ENCODE peak calls at places on chromosomes 6 and 20, in six cellular contexts. One of them, this sample, is unnamed.
A peak's percentile ranks its signal among the peaks of the same experiment; 100 is the strongest.

GRCh38 chr6:170221052-170221752 is 69.7 kb downstream of the DLL1 start:
- DNase-seq in SJCRH30: no peak
- DNase-seq in neural progenitor cell: no peak
- DNase-seq in fibroblast of lung: no peak
- DNase-seq in neuronal stem cell: no peak
- DNase-seq in Karpas-422: no peak
- DNase-seq in this sample: no peak

GRCh38 chr6:6969761-6970223 is 138.0 kb upstream of the RREB1 start:
- DNase-seq in neural progenitor cell: no peak
- DNase-seq in Karpas-422: no peak
- DNase-seq in fibroblast of lung: no peak
- DNase-seq in neuronal stem cell: no peak
- DNase-seq in SJCRH30: no peak
- DNase-seq in this sample: no peak

GRCh38 chr6:44056392-44057237 is 70.6 kb downstream of the MRPL14 start:
- DNase-seq in neural progenitor cell: no peak
- DNase-seq in fibroblast of lung: peak; percentile 89
- DNase-seq in Karpas-422: no peak
- DNase-seq in neuronal stem cell: no peak
- DNase-seq in SJCRH30: no peak
- DNase-seq in this sample: no peak

GRCh38 chr6:3522561-3523287 is 65.9 kb upstream of the SLC22A23 start:
- DNase-seq in neural progenitor cell: no peak
- DNase-seq in fibroblast of lung: no peak
- DNase-seq in SJCRH30: no peak
- DNase-seq in Karpas-422: no peak
- DNase-seq in neuronal stem cell: no peak
- DNase-seq in this sample: peak; percentile 45

GRCh38 chr20:51326241-51326819 is 216.2 kb downstream of the NFATC2 start:
- DNase-seq in fibroblast of lung: peak; percentile 62
- DNase-seq in neuronal stem cell: peak; percentile 57
- DNase-seq in neural progenitor cell: peak; percentile 82
- DNase-seq in Karpas-422: peak; percentile 60
- DNase-seq in SJCRH30: peak; percentile 42
- DNase-seq in this sample: no peak

GRCh38 chr20:17612287-17612974 is 42.6 kb downstream of the DSTN start:
- DNase-seq in fibroblast of lung: peak; percentile 65
- DNase-seq in Karpas-422: no peak
- DNase-seq in neural progenitor cell: no peak
- DNase-seq in neuronal stem cell: no peak
- DNase-seq in SJCRH30: no peak
- DNase-seq in this sample: no peak

GRCh38 chr6:2731281-2731909 is 19.3 kb downstream of the MYLK4 start:
- DNase-seq in neuronal stem cell: no peak
- DNase-seq in fibroblast of lung: no peak
- DNase-seq in neural progenitor cell: no peak
- DNase-seq in SJCRH30: no peak
- DNase-seq in Karpas-422: no peak
- DNase-seq in this sample: no peak

GRCh38 chr20:52800734-52801627 is 171.2 kb upstream of the TSHZ2 start:
- DNase-seq in SJCRH30: no peak
- DNase-seq in neural progenitor cell: no peak
- DNase-seq in fibroblast of lung: no peak
- DNase-seq in neuronal stem cell: no peak
- DNase-seq in Karpas-422: no peak
- DNase-seq in this sample: no peak

GRCh38 chr6:48626421-48626820 is 515.4 kb upstream of the PTCHD4 start:
- DNase-seq in neural progenitor cell: no peak
- DNase-seq in Karpas-422: no peak
- DNase-seq in SJCRH30: no peak
- DNase-seq in neuronal stem cell: no peak
- DNase-seq in fibroblast of lung: no peak
- DNase-seq in this sample: no peak

GRCh38 chr6:116047173-116047933 is 13.3 kb downstream of the FRK start:
- DNase-seq in Karpas-422: no peak
- DNase-seq in neural progenitor cell: no peak
- DNase-seq in fibroblast of lung: no peak
- DNase-seq in neuronal stem cell: no peak
- DNase-seq in SJCRH30: no peak
- DNase-seq in this sample: no peak

GRCh38 chr6:77097940-77098339 is 365.4 kb downstream of the HTR1B start:
- DNase-seq in SJCRH30: no peak
- DNase-seq in neuronal stem cell: no peak
- DNase-seq in fibroblast of lung: no peak
- DNase-seq in Karpas-422: no peak
- DNase-seq in neural progenitor cell: no peak
- DNase-seq in this sample: no peak

GRCh38 chr6:139152088-139152891 is 17.4 kb downstream of the HECA start:
- DNase-seq in Karpas-422: no peak
- DNase-seq in neural progenitor cell: no peak
- DNase-seq in SJCRH30: peak; percentile 28
- DNase-seq in neuronal stem cell: no peak
- DNase-seq in fibroblast of lung: peak; percentile 67
- DNase-seq in this sample: no peak

GRCh38 chr6:135906542-135906941 is 55.0 kb downstream of the PDE7B start:
- DNase-seq in neuronal stem cell: no peak
- DNase-seq in fibroblast of lung: peak; percentile 43
- DNase-seq in Karpas-422: no peak
- DNase-seq in neural progenitor cell: no peak
- DNase-seq in SJCRH30: no peak
- DNase-seq in this sample: no peak

GRCh38 chr20:44188752-44189151 is 1.8 kb upstream of the JPH2 start:
- DNase-seq in Karpas-422: no peak
- DNase-seq in neural progenitor cell: no peak
- DNase-seq in neuronal stem cell: no peak
- DNase-seq in SJCRH30: no peak
- DNase-seq in fibroblast of lung: no peak
- DNase-seq in this sample: no peak

GRCh38 chr20:32674362-32674789 is 635 bp upstream of the C20orf203 start:
- DNase-seq in fibroblast of lung: peak; percentile 47
- DNase-seq in neural progenitor cell: peak; percentile 67
- DNase-seq in Karpas-422: peak; percentile 89
- DNase-seq in SJCRH30: peak; percentile 77
- DNase-seq in neuronal stem cell: no peak
- DNase-seq in this sample: no peak

GRCh38 chr6:96794980-96795379 is 42.3 kb downstream of the GPR63 start:
- DNase-seq in fibroblast of lung: peak; percentile 4
- DNase-seq in SJCRH30: no peak
- DNase-seq in neuronal stem cell: no peak
- DNase-seq in neural progenitor cell: peak; percentile 11
- DNase-seq in Karpas-422: no peak
- DNase-seq in this sample: no peak

GRCh38 chr6:143130928-143131327 is 70.2 kb downstream of the AIG1 start:
- DNase-seq in neural progenitor cell: no peak
- DNase-seq in SJCRH30: no peak
- DNase-seq in neuronal stem cell: no peak
- DNase-seq in fibroblast of lung: no peak
- DNase-seq in Karpas-422: no peak
- DNase-seq in this sample: no peak

GRCh38 chr6:46954819-46955520 is 33.2 kb upstream of the ADGRF5 start:
- DNase-seq in SJCRH30: peak; percentile 87
- DNase-seq in neural progenitor cell: no peak
- DNase-seq in neuronal stem cell: no peak
- DNase-seq in fibroblast of lung: no peak
- DNase-seq in Karpas-422: no peak
- DNase-seq in this sample: no peak

GRCh38 chr6:14986370-14986769 is 259.5 kb upstream of the JARID2 start:
- DNase-seq in neuronal stem cell: no peak
- DNase-seq in Karpas-422: no peak
- DNase-seq in fibroblast of lung: no peak
- DNase-seq in neural progenitor cell: no peak
- DNase-seq in SJCRH30: no peak
- DNase-seq in this sample: no peak

GRCh38 chr6:77040566-77041195 is 422.6 kb downstream of the HTR1B start:
- DNase-seq in neuronal stem cell: no peak
- DNase-seq in fibroblast of lung: peak; percentile 34
- DNase-seq in Karpas-422: no peak
- DNase-seq in neural progenitor cell: no peak
- DNase-seq in SJCRH30: no peak
- DNase-seq in this sample: no peak

GRCh38 chr20:15220009-15220656 is 882.7 kb upstream of the FLRT3 start:
- DNase-seq in fibroblast of lung: no peak
- DNase-seq in SJCRH30: no peak
- DNase-seq in neural progenitor cell: no peak
- DNase-seq in neuronal stem cell: no peak
- DNase-seq in Karpas-422: no peak
- DNase-seq in this sample: no peak

GRCh38 chr6:140636698-140637402 is 1262.4 kb upstream of the CITED2 start:
- DNase-seq in Karpas-422: peak; percentile 70
- DNase-seq in neuronal stem cell: no peak
- DNase-seq in SJCRH30: no peak
- DNase-seq in fibroblast of lung: no peak
- DNase-seq in neural progenitor cell: no peak
- DNase-seq in this sample: no peak

GRCh38 chr20:33175123-33175522 is 7.2 kb downstream of the BPIFA2 start:
- DNase-seq in Karpas-422: no peak
- DNase-seq in fibroblast of lung: no peak
- DNase-seq in neural progenitor cell: no peak
- DNase-seq in SJCRH30: no peak
- DNase-seq in neuronal stem cell: no peak
- DNase-seq in this sample: no peak

DNA sequence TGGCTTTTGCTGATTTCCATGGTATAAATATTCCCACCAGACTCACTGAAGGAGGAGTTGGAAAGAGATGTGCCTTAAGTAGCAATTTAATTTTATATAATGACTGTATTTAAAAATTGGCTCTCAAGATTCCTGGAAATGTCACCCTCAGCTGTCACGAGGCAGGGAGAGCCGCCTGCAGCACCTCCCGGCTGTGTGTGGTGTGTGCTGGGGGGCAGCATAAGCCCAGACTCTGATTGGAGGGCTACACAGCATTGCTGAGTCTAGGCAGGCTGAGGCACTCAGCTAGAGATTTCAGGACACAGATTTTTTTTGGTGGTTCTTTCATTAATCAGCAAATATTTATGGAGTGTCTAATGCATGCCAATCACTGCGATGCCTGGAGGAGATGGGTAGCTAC is 40.5 kb upstream of the TMEM181 start:
- DNase-seq in neuronal stem cell: no peak
- DNase-seq in SJCRH30: no peak
- DNase-seq in Karpas-422: no peak
- DNase-seq in neural progenitor cell: no peak
- DNase-seq in fibroblast of lung: no peak
- DNase-seq in this sample: no peak
- H3K27me3 ChIP-seq in neuronal stem cell: no peaks in the 10 kb centered on the region
- H3K27me3 ChIP-seq in SJCRH30: no peaks in the 10 kb centered on the region
- H3K27me3 ChIP-seq in Karpas-422: no peaks in the 10 kb centered on the region
- H3K27me3 ChIP-seq in neural progenitor cell: no peaks in the 10 kb centered on the region
- H3K27me3 ChIP-seq in fibroblast of lung: peaks cover 9% of the 10 kb centered on the region
- H3K27me3 ChIP-seq in this sample: peaks cover 1% of the 10 kb centered on the region

GRCh38 chr6:52666523-52666922 is 4.4 kb upstream of the TMEM14A start:
- DNase-seq in neural progenitor cell: no peak
- DNase-seq in Karpas-422: no peak
- DNase-seq in fibroblast of lung: no peak
- DNase-seq in neuronal stem cell: no peak
- DNase-seq in SJCRH30: no peak
- DNase-seq in this sample: no peak
- H3K4me3 ChIP-seq in neural progenitor cell: peak overlapping the region; percentile 60
- H3K4me3 ChIP-seq in Karpas-422: peak overlapping the region; percentile 79
- H3K4me3 ChIP-seq in fibroblast of lung: peak overlapping the region; percentile 69
- H3K4me3 ChIP-seq in neuronal stem cell: no peak overlapping the region
- H3K4me3 ChIP-seq in SJCRH30: no peak overlapping the region
- H3K4me3 ChIP-seq in this sample: no peak overlapping the region

GRCh38 chr6:137496392-137496767 is 2.2 kb upstream of the OLIG3 start:
- DNase-seq in SJCRH30: no peak
- DNase-seq in neuronal stem cell: peak; percentile 26
- DNase-seq in fibroblast of lung: no peak
- DNase-seq in neural progenitor cell: peak; percentile 45
- DNase-seq in Karpas-422: no peak
- DNase-seq in this sample: no peak

GRCh38 chr6:137496909-137497721 is 2.9 kb upstream of the OLIG3 start:
- DNase-seq in neuronal stem cell: peak; percentile 33
- DNase-seq in Karpas-422: no peak
- DNase-seq in neural progenitor cell: peak; percentile 48
- DNase-seq in fibroblast of lung: no peak
- DNase-seq in SJCRH30: no peak
- DNase-seq in this sample: no peak

GRCh38 chr6:137494281-137494966 is at the start of gene OLIG3:
- DNase-seq in neural progenitor cell: peak; percentile 72
- DNase-seq in neuronal stem cell: peak; percentile 37
- DNase-seq in fibroblast of lung: no peak
- DNase-seq in Karpas-422: no peak
- DNase-seq in SJCRH30: no peak
- DNase-seq in this sample: no peak

GRCh38 chr6:137494967-137495595 is 887 bp upstream of the OLIG3 start:
- DNase-seq in SJCRH30: no peak
- DNase-seq in fibroblast of lung: peak; percentile 32
- DNase-seq in neural progenitor cell: peak; percentile 72
- DNase-seq in Karpas-422: no peak
- DNase-seq in neuronal stem cell: no peak
- DNase-seq in this sample: no peak

GRCh38 chr6:137495652-137496391 is 1.6 kb upstream of the OLIG3 start:
- DNase-seq in neural progenitor cell: peak; percentile 88
- DNase-seq in fibroblast of lung: no peak
- DNase-seq in neuronal stem cell: peak; percentile 76
- DNase-seq in SJCRH30: no peak
- DNase-seq in Karpas-422: no peak
- DNase-seq in this sample: no peak
- H3K27me3 ChIP-seq in neural progenitor cell: peaks cover 100% of the 10 kb centered on the region
- H3K27me3 ChIP-seq in fibroblast of lung: peaks cover 80% of the 10 kb centered on the region
- H3K27me3 ChIP-seq in neuronal stem cell: peaks cover 99% of the 10 kb centered on the region
- H3K27me3 ChIP-seq in SJCRH30: no peaks in the 10 kb centered on the region
- H3K27me3 ChIP-seq in Karpas-422: no peaks in the 10 kb centered on the region
- H3K27me3 ChIP-seq in this sample: peaks cover 61% of the 10 kb centered on the region

GRCh38 chr6:128954308-128955043 is 71.5 kb downstream of the LAMA2 start:
- DNase-seq in SJCRH30: no peak
- DNase-seq in Karpas-422: no peak
- DNase-seq in fibroblast of lung: no peak
- DNase-seq in neural progenitor cell: no peak
- DNase-seq in neuronal stem cell: no peak
- DNase-seq in this sample: no peak
- H3K4me3 ChIP-seq in SJCRH30: no peak overlapping the region
- H3K4me3 ChIP-seq in Karpas-422: no peak overlapping the region
- H3K4me3 ChIP-seq in fibroblast of lung: no peak overlapping the region
- H3K4me3 ChIP-seq in neural progenitor cell: no peak overlapping the region
- H3K4me3 ChIP-seq in neuronal stem cell: no peak overlapping the region
- H3K4me3 ChIP-seq in this sample: no peak overlapping the region

GRCh38 chr20:38809942-38810341 is 4.4 kb downstream of the PPP1R16B start:
- DNase-seq in neuronal stem cell: no peak
- DNase-seq in neural progenitor cell: no peak
- DNase-seq in fibroblast of lung: no peak
- DNase-seq in Karpas-422: no peak
- DNase-seq in SJCRH30: peak; percentile 24
- DNase-seq in this sample: no peak
- H3K27me3 ChIP-seq in neuronal stem cell: no peaks in the 10 kb centered on the region
- H3K27me3 ChIP-seq in neural progenitor cell: peaks cover 71% of the 10 kb centered on the region
- H3K27me3 ChIP-seq in fibroblast of lung: peaks cover 38% of the 10 kb centered on the region
- H3K27me3 ChIP-seq in Karpas-422: no peaks in the 10 kb centered on the region
- H3K27me3 ChIP-seq in SJCRH30: no peaks in the 10 kb centered on the region
- H3K27me3 ChIP-seq in this sample: peaks cover 39% of the 10 kb centered on the region

This sample was measured in BJ.